ENCODE peak calls at places on chromosomes 7 and 10, in six cellular contexts. D is upper lobe of left lung, V is AG09319, M is HEK293T, J is NCI-H1694, Q is HepG2. H is an unnamed sample.

GRCh38 chr10:73234695-73235094 is 12.4 kb downstream of the DNAJC9 start:
- DNase-seq in D (no peak), V (no peak), M (no peak), J (no peak), Q (no peak), H (no peak)

GRCh38 chr7:134374791-134375190 is 58.1 kb upstream of the SLC35B4 start:
- DNase-seq in D (no peak), V (no peak), M (no peak), J (no peak), Q (no peak), H (no peak)

GRCh38 chr10:103627111-103627892 is 133.8 kb downstream of the NEURL1 start:
- DNase-seq in D (no peak), V (no peak), M (no peak), J (peak; percentile 22), Q (no peak), H (no peak)

GRCh38 chr7:159030490-159031134 is 114.1 kb downstream of the VIPR2 start:
- DNase-seq in D (peak; percentile 91), V (no peak), M (peak; percentile 77), J (no peak), Q (peak; percentile 46), H (no peak)

GRCh38 chr7:50633414-50633710 is 68.2 kb upstream of the DDC start:
- DNase-seq in D (no peak), V (no peak), M (no peak), J (no peak), Q (no peak), H (no peak)

GRCh38 chr7:41977165-41977651 is 259.8 kb downstream of the GLI3 start:
- DNase-seq in D (no peak), V (no peak), M (peak; percentile 43), J (no peak), Q (peak; percentile 21), H (peak; percentile 55)

GRCh38 chr7:44321796-44322195 is 3.6 kb downstream of the CAMK2B start:
- DNase-seq in D (peak; percentile 70), V (no peak), M (no peak), J (no peak), Q (no peak), H (no peak)

GRCh38 chr10:113594673-113595072 is 41.8 kb downstream of the HABP2 start:
- DNase-seq in D (no peak), V (no peak), M (no peak), J (no peak), Q (no peak), H (no peak)

GRCh38 chr7:134645935-134646334 is 718 bp upstream of the BPGM start:
- DNase-seq in D (no peak), V (no peak), M (no peak), J (no peak), Q (no peak), H (no peak)

GRCh38 chr7:104967595-104967994 is 46.4 kb upstream of the KMT2E start:
- DNase-seq in D (no peak), V (no peak), M (no peak), J (no peak), Q (no peak), H (no peak)

GRCh38 chr7:65448824-65449504 is 75.3 kb downstream of the ZNF92 start:
- DNase-seq in D (no peak), V (peak; percentile 7), M (no peak), J (no peak), Q (no peak), H (no peak)

GRCh38 chr10:121615401-121615800 is 17.2 kb upstream of the FGFR2 start:
- DNase-seq in D (no peak), V (no peak), M (no peak), J (no peak), Q (no peak), H (no peak)

GRCh38 chr10:15725603-15726002 is 5.9 kb upstream of the ITGA8 start:
- DNase-seq in D (no peak), V (no peak), M (peak; percentile 69), J (peak; percentile 10), Q (peak; percentile 39), H (no peak)

GRCh38 chr10:14648042-14648765 is 126.5 kb downstream of the FAM107B start:
- DNase-seq in D (no peak), V (peak; percentile 25), M (no peak), J (no peak), Q (no peak), H (no peak)

GRCh38 chr7:12771378-12771877 is 84.0 kb downstream of the ARL4A start:
- DNase-seq in D (no peak), V (peak; percentile 24), M (peak; percentile 15), J (peak; percentile 81), Q (no peak), H (no peak)

GRCh38 chr7:122304604-122304975 is at the start of gene FEZF1:
- DNase-seq in D (peak; percentile 57), V (no peak), M (no peak), J (no peak), Q (peak; percentile 30), H (no peak)

GRCh38 chr10:86046845-86047460 is 319.6 kb downstream of the GRID1 start:
- DNase-seq in D (no peak), V (no peak), M (no peak), J (no peak), Q (no peak), H (no peak)

GRCh38 chr7:157601530-157601929 is 264.7 kb downstream of the DNAJB6 start:
- DNase-seq in D (no peak), V (no peak), M (no peak), J (no peak), Q (no peak), H (no peak)

GRCh38 chr7:112481833-112482669 is 1.3 kb downstream of the LSMEM1 start:
- DNase-seq in D (no peak), V (peak; percentile 36), M (no peak), J (no peak), Q (no peak), H (peak; percentile 61)

GRCh38 chr10:14413583-14413982 is 82.9 kb upstream of the FRMD4A start:
- DNase-seq in D (no peak), V (no peak), M (no peak), J (no peak), Q (no peak), H (no peak)

GRCh38 chr7:12674861-12675260 is 12.6 kb upstream of the ARL4A start:
- DNase-seq in D (no peak), V (no peak), M (peak; percentile 36), J (no peak), Q (peak; percentile 84), H (no peak)